ENCODE peak calls at places on chromosomes 13 and 19, in four cellular contexts. One of them, this sample, is unnamed. For H3K4me1 and H3K27me3, the result is how much of the 10 kb centered on the place peaks cover.

GRCh38 chr13:67518785-67519184 is 288.6 kb upstream of the PCDH9 start:
- ATAC-seq in heart right ventricle: no peak
- ATAC-seq in right cardiac atrium: no peak
- ATAC-seq in body of pancreas: no peak
- ATAC-seq in this sample: no peak

GRCh38 chr13:25901460-25902376 is 150.1 kb downstream of the SHISA2 start:
- ATAC-seq in heart right ventricle: no peak
- ATAC-seq in body of pancreas: peak
- ATAC-seq in right cardiac atrium: peak
- ATAC-seq in this sample: no peak

GRCh38 chr13:80338781-80339577 is 1.9 kb downstream of the SPRY2 start:
- ATAC-seq in body of pancreas: peak
- ATAC-seq in heart right ventricle: peak
- ATAC-seq in right cardiac atrium: peak
- ATAC-seq in this sample: no peak

GRCh38 chr19:7743425-7743841 is 3.9 kb downstream of the CD209 start:
- ATAC-seq in right cardiac atrium: no peak
- ATAC-seq in body of pancreas: no peak
- ATAC-seq in heart right ventricle: no peak
- ATAC-seq in this sample: no peak

GRCh38 chr19:4089400-4089908 is 22.8 kb upstream of the ZBTB7A start:
- ATAC-seq in right cardiac atrium: peak
- ATAC-seq in heart right ventricle: peak
- ATAC-seq in body of pancreas: no peak
- ATAC-seq in this sample: peak

GRCh38 chr19:51372649-51373504 is at the start of gene NKG7:
- ATAC-seq in body of pancreas: no peak
- ATAC-seq in heart right ventricle: no peak
- ATAC-seq in right cardiac atrium: no peak
- ATAC-seq in this sample: no peak

GRCh38 chr19:7492142-7493055 is 3.6 kb upstream of the PEX11G start:
- ATAC-seq in right cardiac atrium: no peak
- ATAC-seq in heart right ventricle: no peak
- ATAC-seq in body of pancreas: no peak
- ATAC-seq in this sample: no peak

GRCh38 chr19:49691243-49692101 is 556 bp downstream of the CPT1C start:
- ATAC-seq in heart right ventricle: peak
- ATAC-seq in body of pancreas: peak
- ATAC-seq in right cardiac atrium: peak
- ATAC-seq in this sample: peak

GRCh38 chr13:41708648-41709175 is 251.4 kb downstream of the RGCC start:
- ATAC-seq in body of pancreas: no peak
- ATAC-seq in right cardiac atrium: peak
- ATAC-seq in heart right ventricle: peak
- ATAC-seq in this sample: peak

GRCh38 chr13:42114912-42115311 is 66.5 kb downstream of the DGKH start:
- ATAC-seq in body of pancreas: no peak
- ATAC-seq in heart right ventricle: no peak
- ATAC-seq in right cardiac atrium: no peak
- ATAC-seq in this sample: no peak

GRCh38 chr19:10686661-10687517 is 14.3 kb upstream of the QTRT1 start:
- ATAC-seq in right cardiac atrium: peak
- ATAC-seq in body of pancreas: no peak
- ATAC-seq in heart right ventricle: peak
- ATAC-seq in this sample: no peak

GRCh38 chr13:70541451-70541850 is 433.2 kb upstream of the KLHL1 start:
- ATAC-seq in body of pancreas: no peak
- ATAC-seq in heart right ventricle: no peak
- ATAC-seq in right cardiac atrium: no peak
- ATAC-seq in this sample: no peak

GRCh38 chr13:46831588-46832194 is 34.7 kb upstream of the ESD start:
- ATAC-seq in right cardiac atrium: no peak
- ATAC-seq in heart right ventricle: no peak
- ATAC-seq in body of pancreas: no peak
- ATAC-seq in this sample: peak

GRCh38 chr19:48815870-48816501 is 5.2 kb upstream of the BCAT2 start:
- ATAC-seq in body of pancreas: peak
- ATAC-seq in right cardiac atrium: no peak
- ATAC-seq in heart right ventricle: no peak
- ATAC-seq in this sample: no peak

GRCh38 chr13:45205124-45205523 is 4.3 kb upstream of the KCTD4 start:
- ATAC-seq in right cardiac atrium: no peak
- ATAC-seq in body of pancreas: no peak
- ATAC-seq in heart right ventricle: no peak
- ATAC-seq in this sample: no peak

GRCh38 chr13:112900691-112901091 is 68.3 kb upstream of the MCF2L start:
- ATAC-seq in heart right ventricle: no peak
- ATAC-seq in right cardiac atrium: no peak
- ATAC-seq in body of pancreas: no peak
- ATAC-seq in this sample: no peak

GRCh38 chr13:93260591-93260990 is 34.0 kb downstream of the GPC6 start:
- ATAC-seq in body of pancreas: no peak
- ATAC-seq in heart right ventricle: no peak
- ATAC-seq in right cardiac atrium: no peak
- ATAC-seq in this sample: no peak

GRCh38 chr19:47255947-47256687 is at the start of gene CCDC9:
- ATAC-seq in body of pancreas: peak
- ATAC-seq in right cardiac atrium: peak
- ATAC-seq in heart right ventricle: peak
- ATAC-seq in this sample: peak

GRCh38 chr13:29182216-29182615 is 362.1 kb downstream of the MTUS2 start:
- ATAC-seq in heart right ventricle: no peak
- ATAC-seq in right cardiac atrium: no peak
- ATAC-seq in body of pancreas: no peak
- ATAC-seq in this sample: no peak

GRCh38 chr19:1073063-1073955 is 6.3 kb downstream of the ARHGAP45 start:
- ATAC-seq in right cardiac atrium: no peak
- ATAC-seq in heart right ventricle: no peak
- ATAC-seq in body of pancreas: no peak
- ATAC-seq in this sample: no peak

GRCh38 chr13:113836917-113837553 is 26.8 kb downstream of the GAS6 start:
- ATAC-seq in heart right ventricle: peak
- ATAC-seq in right cardiac atrium: peak
- ATAC-seq in body of pancreas: peak
- ATAC-seq in this sample: peak

GRCh38 chr13:46913757-46914156 is 16.9 kb upstream of the HTR2A start:
- ATAC-seq in heart right ventricle: no peak
- ATAC-seq in right cardiac atrium: no peak
- ATAC-seq in body of pancreas: no peak
- ATAC-seq in this sample: no peak

GRCh38 chr19:23366437-23366836 is 28.8 kb downstream of the ZNF91 start:
- ATAC-seq in heart right ventricle: no peak
- ATAC-seq in body of pancreas: no peak
- ATAC-seq in right cardiac atrium: no peak
- ATAC-seq in this sample: no peak

GRCh38 chr19:18311495-18311894 is 11.4 kb downstream of the LSM4 start:
- ATAC-seq in right cardiac atrium: no peak
- ATAC-seq in heart right ventricle: no peak
- ATAC-seq in body of pancreas: no peak
- ATAC-seq in this sample: no peak

GRCh38 chr19:35512831-35513230 is 618 bp downstream of the DMKN start:
- ATAC-seq in right cardiac atrium: no peak
- ATAC-seq in body of pancreas: no peak
- ATAC-seq in heart right ventricle: no peak
- ATAC-seq in this sample: no peak

GRCh38 chr19:35511337-35511736 is 2.1 kb downstream of the DMKN start:
- ATAC-seq in heart right ventricle: no peak
- ATAC-seq in right cardiac atrium: no peak
- ATAC-seq in body of pancreas: no peak
- ATAC-seq in this sample: no peak

GRCh38 chr19:35516310-35516709 is 2.9 kb upstream of the DMKN start:
- ATAC-seq in heart right ventricle: no peak
- ATAC-seq in right cardiac atrium: no peak
- ATAC-seq in body of pancreas: no peak
- ATAC-seq in this sample: no peak

GRCh38 chr19:35513231-35513974 is at the start of gene DMKN:
- ATAC-seq in heart right ventricle: no peak
- ATAC-seq in body of pancreas: no peak
- ATAC-seq in right cardiac atrium: no peak
- ATAC-seq in this sample: peak

GRCh38 chr19:35513975-35514809 is 743 bp upstream of the DMKN start:
- ATAC-seq in heart right ventricle: no peak
- ATAC-seq in right cardiac atrium: no peak
- ATAC-seq in body of pancreas: no peak
- ATAC-seq in this sample: no peak
- H3K4me3 ChIP-seq in heart right ventricle: no peak
- H3K4me3 ChIP-seq in right cardiac atrium: no peak
- H3K4me3 ChIP-seq in body of pancreas: no peak
- H3K4me3 ChIP-seq in this sample: no peak

DNA sequence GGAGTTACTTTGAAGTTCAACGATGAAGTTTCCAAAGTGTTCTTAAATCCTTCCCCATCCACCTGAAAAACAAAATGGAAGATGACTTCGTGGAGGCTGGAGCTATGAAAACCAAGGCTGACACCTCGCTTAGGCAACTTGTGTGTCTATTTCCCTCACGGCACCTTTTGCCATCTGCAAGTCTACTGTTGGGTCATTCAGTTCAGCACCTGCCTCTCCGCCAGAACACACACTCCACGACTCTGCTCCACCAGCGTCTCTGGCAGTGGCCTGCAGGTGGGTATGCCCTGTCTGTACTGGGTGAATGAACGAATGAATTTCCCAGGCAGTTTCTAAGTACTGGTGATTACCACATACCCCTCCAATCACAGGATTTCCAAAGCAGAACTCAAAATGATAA is 9.1 kb downstream of the SAFB2 start:
- ATAC-seq in right cardiac atrium: no peak
- ATAC-seq in heart right ventricle: no peak
- ATAC-seq in body of pancreas: no peak
- ATAC-seq in this sample: no peak
- H3K4me1 ChIP-seq in right cardiac atrium: under half
- H3K4me1 ChIP-seq in heart right ventricle: under half
- H3K4me1 ChIP-seq in body of pancreas: under half
- H3K4me1 ChIP-seq in this sample: under half

GRCh38 chr19:27672309-27673047 is 1540.5 kb downstream of the UQCRFS1 start:
- ATAC-seq in right cardiac atrium: peak
- ATAC-seq in body of pancreas: no peak
- ATAC-seq in heart right ventricle: peak
- ATAC-seq in this sample: no peak
- H3K27me3 ChIP-seq in right cardiac atrium: under half
- H3K27me3 ChIP-seq in body of pancreas: under half
- H3K27me3 ChIP-seq in heart right ventricle: under half
- H3K27me3 ChIP-seq in this sample: under half

GRCh38 chr13:106804996-106805395 is 237.1 kb upstream of the ARGLU1 start:
- ATAC-seq in right cardiac atrium: no peak
- ATAC-seq in body of pancreas: no peak
- ATAC-seq in heart right ventricle: no peak
- ATAC-seq in this sample: no peak

GRCh38 chr13:106814389-106814903 is 246.5 kb upstream of the ARGLU1 start:
- ATAC-seq in body of pancreas: no peak
- ATAC-seq in right cardiac atrium: no peak
- ATAC-seq in heart right ventricle: no peak
- ATAC-seq in this sample: no peak

GRCh38 chr13:106815545-106815944 is 247.6 kb upstream of the ARGLU1 start:
- ATAC-seq in body of pancreas: no peak
- ATAC-seq in heart right ventricle: no peak
- ATAC-seq in right cardiac atrium: no peak
- ATAC-seq in this sample: no peak

GRCh38 chr13:106810069-106810468 is 242.1 kb upstream of the ARGLU1 start:
- ATAC-seq in body of pancreas: no peak
- ATAC-seq in heart right ventricle: no peak
- ATAC-seq in right cardiac atrium: no peak
- ATAC-seq in this sample: no peak
- H3K4me3 ChIP-seq in body of pancreas: no peak
- H3K4me3 ChIP-seq in heart right ventricle: no peak
- H3K4me3 ChIP-seq in right cardiac atrium: no peak
- H3K4me3 ChIP-seq in this sample: no peak